ENCODE peak calls at places on chromosome 20, in five cellular contexts. S is HCT116; Y is CD8-positive, alpha-beta T cell; H is GM23248; Q is heart right ventricle. E is an unnamed sample.

GRCh38 chr20:14337400-14338171 is at the start of gene FLRT3:
- DNase-seq in Q (peak), H (peak), Y (no peak), S (peak), E (peak)

GRCh38 chr20:2610941-2611720 is 41.3 kb upstream of the NOP56 start:
- DNase-seq in Q (no peak), S (no peak), Y (no peak), H (no peak), E (no peak)

GRCh38 chr20:23658336-23658735 is 20.6 kb upstream of the CST3 start:
- DNase-seq in S (no peak), Q (no peak), H (peak), Y (no peak), E (no peak)

GRCh38 chr20:4051413-4052138 is 36.2 kb upstream of the RNF24 start:
- DNase-seq in S (no peak), Q (no peak), H (peak), Y (no peak), E (no peak)

GRCh38 chr20:37075932-37076685 is 19.7 kb downstream of the RBL1 start:
- DNase-seq in Q (no peak), S (no peak), Y (no peak), H (no peak), E (no peak)

GRCh38 chr20:46562373-46563169 is 12.1 kb upstream of the OCSTAMP start:
- DNase-seq in H (peak), S (peak), Q (peak), Y (peak), E (peak)

GRCh38 chr20:14384411-14384810 is 47.0 kb upstream of the FLRT3 start:
- DNase-seq in Q (no peak), S (no peak), Y (no peak), H (peak), E (no peak)

GRCh38 chr20:59938696-59939051 is 1.4 kb downstream of the PPP1R3D start:
- DNase-seq in H (peak), S (no peak), Q (peak), Y (no peak), E (no peak)

GRCh38 chr20:50057409-50058053 is 55.4 kb downstream of the UBE2V1 start:
- DNase-seq in H (no peak), Q (no peak), S (no peak), Y (no peak), E (no peak)

GRCh38 chr20:10747019-10747418 is 73.2 kb upstream of the JAG1 start:
- DNase-seq in Y (no peak), H (no peak), Q (peak), S (no peak), E (no peak)

GRCh38 chr20:22861231-22861980 is 173.7 kb upstream of the SSTR4 start:
- DNase-seq in H (peak), Q (no peak), S (no peak), Y (no peak), E (no peak)

GRCh38 chr20:33311011-33311410 is 28.0 kb downstream of the BPIFB1 start:
- DNase-seq in S (no peak), Q (no peak), Y (no peak), H (no peak), E (no peak)

GRCh38 chr20:62300319-62300718 is 2.5 kb upstream of the ADRM1 start:
- DNase-seq in H (no peak), S (no peak), Q (no peak), Y (no peak), E (no peak)

GRCh38 chr20:51378171-51378928 is 164.2 kb downstream of the NFATC2 start:
- DNase-seq in H (no peak), Q (no peak), Y (no peak), S (no peak), E (no peak)

GRCh38 chr20:50996901-50997830 is 25.7 kb downstream of the KCNG1 start:
- DNase-seq in Y (no peak), S (no peak), Q (no peak), H (peak), E (peak)

GRCh38 chr20:25054133-25054820 is 3.7 kb downstream of the ACSS1 start:
- DNase-seq in Q (no peak), H (no peak), S (no peak), Y (no peak), E (no peak)

GRCh38 chr20:45867811-45868176 is 10.4 kb downstream of the ZSWIM3 start:
- DNase-seq in Q (no peak), H (peak), Y (no peak), S (no peak), E (peak)

GRCh38 chr20:39909447-39909846 is 779.6 kb downstream of the MAFB start:
- DNase-seq in S (no peak), H (no peak), Q (peak), Y (no peak), E (no peak)

GRCh38 chr20:20297181-20297580 is 70.7 kb upstream of the INSM1 start:
- DNase-seq in Y (no peak), S (no peak), H (no peak), Q (no peak), E (no peak)

GRCh38 chr20:1761116-1761515 is 103.5 kb upstream of the SIRPG start:
- DNase-seq in S (peak), Q (no peak), Y (no peak), H (peak), E (peak)

GRCh38 chr20:21509597-21510331 is 4.1 kb downstream of the NKX2-2 start:
- DNase-seq in S (no peak), Q (no peak), H (peak), Y (no peak), E (peak)

DNA sequence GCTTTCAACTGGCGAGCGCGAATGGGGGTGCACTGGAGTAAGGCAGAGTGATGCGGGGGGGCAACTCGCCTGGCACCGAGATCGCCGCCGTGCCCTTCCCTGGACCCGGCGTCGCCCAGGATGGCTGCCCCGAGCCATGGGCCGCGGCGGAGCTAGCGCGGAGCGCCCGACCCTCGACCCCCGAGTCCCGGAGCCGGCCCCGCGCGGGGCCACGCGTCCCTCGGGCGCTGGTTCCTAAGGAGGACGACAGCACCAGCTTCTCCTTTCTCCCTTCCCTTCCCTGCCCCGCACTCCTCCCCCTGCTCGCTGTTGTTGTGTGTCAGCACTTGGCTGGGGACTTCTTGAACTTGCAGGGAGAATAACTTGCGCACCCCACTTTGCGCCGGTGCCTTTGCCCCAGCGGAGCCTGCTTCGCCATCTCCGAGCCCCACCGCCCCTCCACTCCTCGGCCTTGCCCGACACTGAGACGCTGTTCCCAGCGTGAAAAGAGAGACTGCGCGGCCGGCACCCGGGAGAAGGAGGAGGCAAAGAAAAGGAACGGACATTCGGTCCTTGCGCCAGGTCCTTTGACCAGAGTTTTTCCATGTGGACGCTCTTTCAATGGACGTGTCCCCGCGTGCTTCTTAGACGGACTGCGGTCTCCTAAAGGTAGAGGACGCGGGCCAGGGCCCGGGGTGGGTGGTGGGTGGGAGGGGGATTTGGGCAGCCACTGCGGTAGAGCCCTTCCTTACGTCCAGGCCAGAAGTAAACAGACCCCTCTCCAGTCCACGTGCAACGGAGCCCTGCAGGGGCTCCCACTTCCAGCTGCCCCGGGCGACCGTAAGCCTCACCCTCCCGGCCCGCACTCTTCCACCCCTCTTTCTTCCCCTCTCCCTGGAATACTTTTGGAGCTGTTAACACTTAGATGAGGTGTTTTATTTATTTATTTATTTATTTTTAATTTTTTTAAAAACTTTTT is 1.0 kb downstream of the BMP2 start:
- DNase-seq in Y (no peak), S (no peak), H (peak), Q (peak), E (peak)
- H3K4me3 ChIP-seq in Y (no peak), S (no peak), H (peak), Q (peak), E (peak)

DNA sequence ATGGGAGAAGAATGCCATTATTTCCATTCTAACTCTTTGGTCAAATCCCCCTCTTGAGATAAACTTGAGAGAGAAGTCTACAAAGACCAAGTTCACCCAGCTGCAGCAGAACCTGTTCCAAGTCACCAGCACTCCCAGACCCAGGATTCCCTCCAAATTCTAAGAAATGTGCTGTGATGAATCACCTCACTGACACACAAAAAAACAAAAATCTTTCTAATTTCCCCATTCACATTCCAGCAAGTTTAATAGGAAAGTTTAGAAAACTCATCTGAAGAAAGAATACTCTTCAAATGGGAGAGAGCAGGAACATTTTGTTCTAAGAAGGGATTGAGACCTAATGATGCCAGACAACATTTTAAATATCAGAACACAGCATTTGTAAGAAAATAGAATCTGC is 213.6 kb upstream of the PLCB4 start:
- DNase-seq in S (no peak), Y (no peak), H (peak), Q (peak), E (peak)
- H3K4me3 ChIP-seq in S (no peak), Y (no peak), H (peak), Q (no peak), E (no peak)

GRCh38 chr20:35734777-35735649 is 7.0 kb downstream of the RBM39 start:
- DNase-seq in Q (no peak), Y (no peak), H (no peak), S (no peak), E (no peak)
- H3K4me3 ChIP-seq in Q (no peak), Y (peak), H (peak), S (no peak), E (no peak)

GRCh38 chr20:43916073-43916874 is 1.6 kb downstream of the TOX2 start:
- DNase-seq in Y (no peak), H (peak), S (no peak), Q (no peak), E (no peak)

GRCh38 chr20:43915209-43916072 is 789 bp downstream of the TOX2 start:
- DNase-seq in Y (peak), Q (no peak), S (no peak), H (peak), E (peak)

GRCh38 chr20:43914697-43915208 is at the start of gene TOX2:
- DNase-seq in Q (no peak), H (peak), Y (peak), S (no peak), E (no peak)

GRCh38 chr20:43917380-43917779 is 2.7 kb downstream of the TOX2 start:
- DNase-seq in Q (no peak), Y (no peak), H (no peak), S (no peak), E (no peak)

DNA sequence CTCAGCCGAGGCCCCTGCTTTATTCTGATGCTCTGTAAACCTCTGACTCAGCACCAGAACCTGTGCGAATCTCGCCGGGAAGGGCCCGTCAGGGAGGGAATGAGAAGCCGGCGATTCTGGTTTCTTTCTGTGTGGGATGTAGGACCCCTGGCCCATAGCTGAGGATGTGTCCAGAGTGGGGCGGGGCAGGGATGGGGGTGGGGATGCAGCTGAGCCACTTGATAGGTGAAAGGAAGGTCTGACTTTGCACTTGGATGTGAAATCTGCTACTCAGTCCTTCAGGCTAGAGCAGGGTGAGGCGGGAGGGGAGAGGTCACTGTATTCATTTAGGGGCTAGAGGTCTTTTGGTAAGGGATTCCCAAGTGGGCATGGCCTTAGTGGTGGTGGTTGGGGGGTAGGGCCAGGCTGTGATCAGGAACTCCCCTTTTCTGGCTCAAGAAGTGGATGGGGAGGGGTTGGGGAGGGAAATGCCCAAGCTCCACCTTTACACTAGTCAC is 2.3 kb downstream of the TOX2 start:
- DNase-seq in H (peak), Y (no peak), S (no peak), Q (no peak), E (peak)
- H3K4me3 ChIP-seq in H (peak), Y (no peak), S (no peak), Q (no peak), E (peak)

GRCh38 chr20:63350597-63351379 is 10.4 kb downstream of the CHRNA4 start:
- DNase-seq in Q (no peak), Y (no peak), H (no peak), S (no peak), E (no peak)

GRCh38 chr20:63350196-63350595 is 11.0 kb downstream of the CHRNA4 start:
- DNase-seq in H (no peak), Y (no peak), S (no peak), Q (no peak), E (no peak)

GRCh38 chr20:63351380-63351700 is 9.8 kb downstream of the CHRNA4 start:
- DNase-seq in S (no peak), H (no peak), Q (no peak), Y (no peak), E (no peak)

GRCh38 chr20:63352811-63353221 is 8.3 kb downstream of the CHRNA4 start:
- DNase-seq in H (no peak), Y (no peak), S (no peak), Q (no peak), E (no peak)

GRCh38 chr20:63351811-63352591 is 9.1 kb downstream of the CHRNA4 start:
- DNase-seq in H (no peak), Q (peak), Y (no peak), S (no peak), E (no peak)
- H3K4me3 ChIP-seq in H (no peak), Q (no peak), Y (no peak), S (no peak), E (no peak)

E was measured in astrocyte.